ENCODE peak calls at places on chromosomes 5 and 9, in five cellular contexts. P, O, I, M and F are unnamed samples.
A peak's percentile ranks its signal among the peaks of the same experiment; 100 is the strongest.

GRCh38 chr9:135574943-135575342 is 13.4 kb downstream of the PAEP start:
- DNase-seq in P (no peak), O (no peak), I (no peak), M (no peak), F (no peak)

GRCh38 chr9:137951107-137951506 is 73.5 kb downstream of the CACNA1B start:
- DNase-seq in P (no peak), O (no peak), I (no peak), M (no peak), F (no peak)

GRCh38 chr9:131318211-131318610 is 28.7 kb downstream of the PLPP7 start:
- DNase-seq in P (no peak), O (no peak), I (no peak), M (no peak), F (no peak)

GRCh38 chr5:78801413-78801812 is 152.8 kb upstream of the LHFPL2 start:
- DNase-seq in P (no peak), O (no peak), I (no peak), M (no peak), F (no peak)

GRCh38 chr5:150175536-150175935 is 9.0 kb downstream of the CDX1 start:
- DNase-seq in P (peak; percentile 19), O (peak; percentile 62), I (no peak), M (peak; percentile 77), F (peak; percentile 83)

GRCh38 chr5:80059354-80059980 is 24.3 kb downstream of the THBS4 start:
- DNase-seq in P (no peak), O (no peak), I (no peak), M (no peak), F (no peak)

GRCh38 chr9:87592554-87593394 is 95.1 kb downstream of the DAPK1 start:
- DNase-seq in P (no peak), O (no peak), I (no peak), M (peak; percentile 62), F (no peak)

GRCh38 chr9:137278061-137278912 is 761 bp downstream of the TOR4A start:
- DNase-seq in P (no peak), O (no peak), I (no peak), M (peak; percentile 64), F (peak; percentile 69)

GRCh38 chr5:125720745-125721144 is 702.5 kb upstream of the GRAMD2B start:
- DNase-seq in P (no peak), O (no peak), I (no peak), M (no peak), F (no peak)

GRCh38 chr5:67268233-67269011 is 71.8 kb upstream of the CD180 start:
- DNase-seq in P (no peak), O (peak; percentile 62), I (no peak), M (no peak), F (no peak)

GRCh38 chr9:15578719-15579118 is 25.9 kb downstream of the CCDC171 start:
- DNase-seq in P (no peak), O (no peak), I (no peak), M (no peak), F (no peak)

GRCh38 chr5:100520348-100520747 is 14.8 kb upstream of the FAM174A start:
- DNase-seq in P (no peak), O (no peak), I (no peak), M (no peak), F (peak; percentile 67)

GRCh38 chr5:43804041-43804440 is 201.1 kb downstream of the NNT start:
- DNase-seq in P (no peak), O (no peak), I (no peak), M (no peak), F (no peak)

GRCh38 chr5:80967500-80968181 is 7.5 kb downstream of the RASGRF2 start:
- DNase-seq in P (no peak), O (peak; percentile 88), I (no peak), M (no peak), F (no peak)

GRCh38 chr9:124754289-124754688 is 16.8 kb downstream of the NR6A1 start:
- DNase-seq in P (no peak), O (no peak), I (no peak), M (peak; percentile 27), F (no peak)

GRCh38 chr5:68149189-68149588 is 66.4 kb upstream of the PIK3R1 start:
- DNase-seq in P (no peak), O (no peak), I (no peak), M (no peak), F (no peak)

GRCh38 chr5:83340511-83340918 is 131.0 kb upstream of the VCAN start:
- DNase-seq in P (no peak), O (no peak), I (no peak), M (no peak), F (no peak)

GRCh38 chr9:132731230-132731629 is 61.0 kb downstream of the GTF3C4 start:
- DNase-seq in P (no peak), O (no peak), I (no peak), M (no peak), F (no peak)

GRCh38 chr5:148864113-148864841 is 37.9 kb downstream of the ADRB2 start:
- DNase-seq in P (no peak), O (no peak), I (no peak), M (no peak), F (peak; percentile 6)

GRCh38 chr9:112348993-112349333 is 15.5 kb upstream of the PTBP3 start:
- DNase-seq in P (no peak), O (no peak), I (peak; percentile 94), M (no peak), F (peak; percentile 17)

GRCh38 chr9:135864447-135865049 is 42.8 kb downstream of the CAMSAP1 start:
- DNase-seq in P (peak; percentile 31), O (peak; percentile 10), I (no peak), M (peak; percentile 73), F (peak; percentile 92)

GRCh38 chr5:31962928-31963327 is 211.2 kb downstream of the GOLPH3 start:
- DNase-seq in P (peak; percentile 38), O (peak; percentile 53), I (no peak), M (no peak), F (no peak)

GRCh38 chr5:107670927-107671741 is at the start of gene EFNA5:
- DNase-seq in P (peak; percentile 26), O (no peak), I (no peak), M (no peak), F (peak; percentile 75)

GRCh38 chr9:122347348-122348287 is 23.2 kb upstream of the PTGS1 start:
- DNase-seq in P (no peak), O (peak; percentile 36), I (no peak), M (no peak), F (peak; percentile 66)

GRCh38 chr9:122349201-122349600 is 21.6 kb upstream of the PTGS1 start:
- DNase-seq in P (no peak), O (no peak), I (no peak), M (no peak), F (no peak)

GRCh38 chr9:122348288-122348777 is 22.5 kb upstream of the PTGS1 start:
- DNase-seq in P (no peak), O (no peak), I (no peak), M (no peak), F (peak; percentile 33)

GRCh38 chr9:122348791-122349190 is 22.0 kb upstream of the PTGS1 start:
- DNase-seq in P (no peak), O (peak; percentile 75), I (no peak), M (no peak), F (no peak)

GRCh38 chr9:122346478-122347347 is 24.1 kb upstream of the PTGS1 start:
- DNase-seq in P (no peak), O (peak; percentile 7), I (no peak), M (no peak), F (peak; percentile 61)
- TF ChIP-seq POLR2AphosphoS5 in P (no peak), O (no peak), I (no peak), M (no peak), F (no peak)

DNA sequence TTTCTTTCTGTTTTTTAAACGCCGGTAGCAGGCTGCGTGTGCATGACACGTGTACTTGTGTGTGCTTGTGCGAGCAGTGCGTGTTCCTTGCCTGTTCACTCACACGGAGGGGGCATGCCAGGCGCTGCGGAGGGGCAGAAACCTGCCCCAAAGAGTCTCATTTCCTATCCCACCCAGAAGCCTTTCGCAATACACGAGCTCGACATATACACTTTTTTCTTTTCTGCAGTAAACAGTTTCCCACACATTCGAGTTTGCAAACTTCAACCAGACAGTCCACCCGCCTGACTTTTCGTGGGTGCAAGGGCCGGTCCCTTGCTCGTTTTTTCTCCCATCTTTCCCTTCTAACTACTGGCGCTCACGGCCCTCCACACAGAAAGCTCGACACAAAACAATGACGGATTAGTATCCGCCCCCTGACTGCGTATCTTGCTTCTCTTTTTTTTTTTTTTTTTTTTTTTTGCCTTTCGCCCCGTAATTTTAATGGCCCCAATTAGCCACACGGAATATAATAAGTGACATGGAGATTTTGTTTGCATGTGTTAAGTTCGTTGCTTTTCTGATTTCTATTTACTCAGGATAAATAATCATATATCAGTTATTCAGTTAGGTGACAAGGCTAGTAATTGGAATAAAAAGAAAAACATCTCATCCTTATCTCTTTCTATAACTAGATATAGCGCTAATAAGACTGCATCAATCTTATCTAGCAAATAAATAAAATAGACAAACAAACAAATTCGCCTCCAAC is 5.3 kb upstream of the OTP start:
- DNase-seq in P (no peak), O (no peak), I (no peak), M (no peak), F (peak; percentile 44)
- TF ChIP-seq EZH2 in P (no peak), O (no peak), I (no peak), M (no peak), F (no peak)

GRCh38 chr9:129436751-129437625 is 183.9 kb downstream of the C9orf50 start:
- DNase-seq in P (no peak), O (no peak), I (no peak), M (peak; percentile 65), F (no peak)

GRCh38 chr9:129435272-129435671 is 185.6 kb downstream of the C9orf50 start:
- DNase-seq in P (no peak), O (no peak), I (no peak), M (no peak), F (no peak)

GRCh38 chr9:129434187-129434586 is 186.7 kb downstream of the C9orf50 start:
- DNase-seq in P (no peak), O (no peak), I (no peak), M (peak; percentile 43), F (no peak)

GRCh38 chr9:129437626-129438323 is 183.1 kb downstream of the C9orf50 start:
- DNase-seq in P (no peak), O (no peak), I (no peak), M (peak; percentile 41), F (no peak)

DNA sequence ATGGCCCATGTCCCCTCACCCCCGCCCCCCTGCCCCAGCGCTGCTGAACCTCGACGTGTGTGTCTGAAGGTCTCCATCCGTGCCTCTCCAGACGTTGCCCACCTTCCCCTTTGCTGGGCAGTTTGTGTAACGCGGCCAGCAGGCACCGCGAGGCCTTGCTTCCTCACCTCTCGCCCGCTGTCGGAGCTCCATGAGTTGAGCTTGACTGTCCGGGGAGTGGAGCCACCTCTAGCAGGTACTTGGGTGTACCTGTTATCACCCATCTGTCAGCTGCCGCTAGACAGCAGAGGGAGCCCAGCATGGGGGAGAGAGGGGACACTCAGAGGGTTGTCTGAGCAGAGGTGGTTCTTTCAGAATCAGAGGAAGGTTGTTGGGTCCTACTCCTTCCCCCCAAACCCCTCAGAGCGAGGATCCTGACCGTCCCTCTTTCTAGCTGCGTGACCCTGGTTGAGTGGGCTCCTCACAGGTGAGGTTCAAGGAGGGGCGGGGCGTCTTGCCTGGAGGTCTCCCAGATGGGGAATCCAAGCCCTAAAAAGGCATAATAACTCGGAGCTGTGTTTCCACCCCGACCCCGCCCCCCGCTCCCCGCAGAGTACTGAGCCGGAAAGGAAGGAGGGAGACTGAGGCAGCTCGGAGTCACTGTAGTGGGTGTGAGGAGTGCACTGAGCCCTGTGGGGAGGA is 184.8 kb downstream of the C9orf50 start:
- DNase-seq in P (no peak), O (no peak), I (no peak), M (no peak), F (no peak)
- TF ChIP-seq POLR2AphosphoS5 in P (no peak), O (no peak), I (no peak), M (no peak), F (no peak)

GRCh38 chr9:69334310-69334709 is 9.3 kb downstream of the ENTREP1 start:
- DNase-seq in P (no peak), O (no peak), I (no peak), M (no peak), F (no peak)
- TF ChIP-seq EZH2 in P (no peak), O (no peak), I (no peak), M (no peak), F (no peak)